ENCODE peak calls at places on chromosomes 3 and 15, in seven cellular contexts. S is endodermal cell; T is AG04450; U is lower lobe of right lung; X is brain microvascular endothelial cell; Z is uterus; H is CD8-positive, alpha-beta T cell. O is an unnamed sample.

GRCh38 chr3:137768361-137769320 is 4.5 kb downstream of the SOX14 start:
- DNase-seq in S (peak; percentile 86), T (no peak), U (no peak), X (no peak), Z (no peak), H (no peak), O (no peak)

GRCh38 chr15:57395292-57395691 is 19.0 kb downstream of the CGNL1 start:
- DNase-seq in S (peak; percentile 41), T (no peak), U (no peak), X (peak; percentile 74), Z (no peak), H (no peak), O (no peak)

GRCh38 chr3:49671291-49672288 is 2.6 kb upstream of the APEH start:
- DNase-seq in S (peak; percentile 95), T (peak; percentile 15), U (peak; percentile 77), X (no peak), Z (peak; percentile 54), H (peak; percentile 38), O (no peak)

GRCh38 chr15:33188654-33189257 is 5.8 kb downstream of the FMN1 start:
- DNase-seq in S (no peak), T (no peak), U (no peak), X (no peak), Z (no peak), H (no peak), O (no peak)

GRCh38 chr15:51625236-51625635 is 2.7 kb upstream of the DMXL2 start:
- DNase-seq in S (no peak), T (no peak), U (no peak), X (no peak), Z (no peak), H (no peak), O (no peak)

GRCh38 chr15:81813215-81813614 is 232.6 kb downstream of the MEX3B start:
- DNase-seq in S (peak; percentile 79), T (no peak), U (no peak), X (no peak), Z (no peak), H (no peak), O (no peak)

GRCh38 chr3:160569874-160570273 is 4.5 kb upstream of the KPNA4 start:
- DNase-seq in S (no peak), T (no peak), U (no peak), X (no peak), Z (no peak), H (no peak), O (no peak)

GRCh38 chr3:27357665-27358258 is 11.4 kb downstream of the NEK10 start:
- DNase-seq in S (peak; percentile 86), T (no peak), U (no peak), X (peak; percentile 43), Z (no peak), H (peak; percentile 11), O (no peak)

GRCh38 chr15:84598250-84598649 is 2.6 kb upstream of the ZSCAN2 start:
- DNase-seq in S (peak; percentile 57), T (no peak), U (no peak), X (peak; percentile 16), Z (no peak), H (no peak), O (no peak)

GRCh38 chr3:5465183-5465582 is 277.7 kb downstream of the EDEM1 start:
- DNase-seq in S (no peak), T (no peak), U (no peak), X (no peak), Z (no peak), H (no peak), O (no peak)

GRCh38 chr3:5466752-5467151 is 279.2 kb downstream of the EDEM1 start:
- DNase-seq in S (no peak), T (no peak), U (no peak), X (no peak), Z (no peak), H (no peak), O (no peak)

GRCh38 chr3:5464684-5465083 is 277.2 kb downstream of the EDEM1 start:
- DNase-seq in S (no peak), T (no peak), U (no peak), X (no peak), Z (no peak), H (no peak), O (no peak)

GRCh38 chr3:5466059-5466458 is 278.6 kb downstream of the EDEM1 start:
- DNase-seq in S (no peak), T (no peak), U (no peak), X (no peak), Z (no peak), H (no peak), O (no peak)

GRCh38 chr3:5463986-5464385 is 276.5 kb downstream of the EDEM1 start:
- DNase-seq in S (no peak), T (no peak), U (no peak), X (no peak), Z (no peak), H (no peak), O (no peak)
- TF ChIP-seq CTCF in S (no peak), T (no peak), U (no peak), X (no peak), Z (no peak), H (no peak), O (no peak)

GRCh38 chr3:175940243-175940642 is 1081.1 kb downstream of the NAALADL2 start:
- DNase-seq in S (no peak), T (no peak), U (no peak), X (peak; percentile 82), Z (no peak), H (no peak), O (no peak)

GRCh38 chr3:175941352-175941751 is 1082.2 kb downstream of the NAALADL2 start:
- DNase-seq in S (peak; percentile 84), T (no peak), U (no peak), X (no peak), Z (no peak), H (no peak), O (no peak)

DNA sequence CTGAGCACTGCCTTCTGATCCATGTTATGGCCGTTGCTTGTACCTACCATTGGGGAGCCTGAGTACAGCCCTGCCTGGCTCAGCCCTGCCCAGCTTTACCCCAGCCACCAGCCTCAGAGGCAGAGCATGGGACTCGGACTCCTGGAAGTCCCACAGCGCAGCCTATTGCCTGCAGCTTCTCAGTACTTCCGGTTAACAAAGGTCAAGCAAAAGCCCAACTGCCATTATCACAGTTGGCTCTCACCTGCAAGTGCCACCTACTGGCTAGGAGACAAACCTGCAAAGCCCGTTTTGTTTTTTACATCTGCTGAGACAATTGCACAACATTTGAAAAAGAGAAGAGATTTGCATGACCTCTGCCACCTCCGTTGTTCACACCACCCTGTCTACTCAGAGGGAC is 1081.7 kb downstream of the NAALADL2 start:
- DNase-seq in S (peak; percentile 90), T (no peak), U (no peak), X (no peak), Z (no peak), H (no peak), O (no peak)
- TF ChIP-seq CTCF in S (peak; percentile 72), T (no peak), U (no peak), X (peak; percentile 20), Z (no peak), H (no peak), O (no peak)

DNA sequence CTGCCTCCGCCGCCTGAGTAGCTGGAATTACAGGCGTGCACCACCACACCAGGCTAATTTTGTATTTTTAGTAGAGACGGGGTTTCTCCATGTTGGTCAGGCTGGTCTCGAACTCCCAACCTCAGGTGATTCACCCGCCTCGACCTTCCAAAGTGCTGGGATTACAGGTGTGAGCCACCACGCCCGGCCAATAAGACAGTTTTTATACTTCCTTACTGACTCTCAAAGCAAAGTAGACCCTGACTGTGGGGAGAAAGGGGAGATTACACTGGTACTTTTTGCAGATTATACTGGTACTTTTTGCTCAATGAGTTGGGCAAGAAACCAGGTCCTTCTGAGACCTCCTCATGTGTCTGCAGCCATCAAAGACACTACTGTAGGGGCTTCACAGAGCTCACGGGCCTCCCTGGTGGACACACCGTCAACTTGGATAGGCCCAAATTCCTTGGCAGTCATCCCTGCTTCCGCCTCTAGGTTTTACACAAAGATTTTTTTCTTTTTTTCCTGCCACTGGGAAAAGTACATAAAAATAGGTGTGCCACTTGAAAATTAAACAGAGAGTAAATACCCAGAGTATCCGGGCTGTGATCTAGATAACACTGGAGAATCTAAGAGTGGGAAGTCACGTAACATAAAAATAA is 143.3 kb upstream of the WNT5A start:
- DNase-seq in S (no peak), T (no peak), U (no peak), X (no peak), Z (no peak), H (no peak), O (no peak)
- TF ChIP-seq CTCF in S (peak; percentile 60), T (no peak), U (no peak), X (no peak), Z (no peak), H (no peak), O (no peak)

GRCh38 chr15:97027772-97028171 is 697.3 kb downstream of the NR2F2 start:
- DNase-seq in S (no peak), T (no peak), U (no peak), X (no peak), Z (no peak), H (no peak), O (no peak)

GRCh38 chr15:97026781-97027180 is 696.3 kb downstream of the NR2F2 start:
- DNase-seq in S (no peak), T (no peak), U (no peak), X (peak; percentile 72), Z (no peak), H (no peak), O (no peak)

DNA sequence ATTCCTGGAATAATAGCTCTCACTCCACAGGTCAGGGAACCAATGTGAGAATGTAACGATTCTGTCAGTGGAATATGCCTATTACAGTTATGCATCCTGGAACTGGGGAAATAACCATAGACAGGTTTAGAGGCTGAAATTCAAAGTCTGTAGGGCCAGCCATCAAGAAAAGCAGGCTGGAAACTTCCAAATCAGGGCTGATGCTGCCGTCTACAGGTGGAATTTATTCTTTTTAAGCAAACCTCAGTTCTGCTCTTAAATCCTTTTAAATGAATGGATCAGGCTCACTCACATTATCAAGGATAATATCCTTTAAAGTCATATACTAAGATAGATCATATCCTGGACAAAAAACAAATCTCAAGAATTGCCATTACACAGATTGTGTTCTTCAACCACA is 699.8 kb downstream of the NR2F2 start:
- DNase-seq in S (no peak), T (no peak), U (no peak), X (no peak), Z (no peak), H (no peak), O (no peak)
- TF ChIP-seq CTCF in S (peak; percentile 60), T (no peak), U (no peak), X (no peak), Z (no peak), H (no peak), O (no peak)

GRCh38 chr15:29596266-29596665 is 226.0 kb downstream of the TJP1 start:
- DNase-seq in S (no peak), T (no peak), U (no peak), X (peak; percentile 79), Z (no peak), H (no peak), O (no peak)
- TF ChIP-seq CTCF in S (no peak), T (peak; percentile 32), U (no peak), X (no peak), Z (no peak), H (no peak), O (no peak)